ENCODE peak calls at places on chromosomes 2 and 18, in nine cellular contexts. W, G, E, B, Z, Y, U, O and S are unnamed samples.

GRCh38 chr18:23143059-23143831 is 8.0 kb downstream of the CABLES1 start:
- DNase-seq in W (no peak), G (no peak), E (no peak), B (peak; percentile 50), Z (peak; percentile 82), Y (peak; percentile 65), U (no peak), O (no peak), S (no peak)

GRCh38 chr2:15112216-15112615 is 448.9 kb downstream of the NBAS start:
- DNase-seq in W (peak; percentile 48), G (no peak), E (no peak), B (no peak), Z (peak; percentile 14), Y (peak; percentile 66), U (peak; percentile 10), O (no peak), S (no peak)

GRCh38 chr2:98924038-98924437 is 12.0 kb downstream of the CRACDL start:
- DNase-seq in W (no peak), G (no peak), E (no peak), B (no peak), Z (no peak), Y (no peak), U (no peak), O (no peak), S (no peak)

GRCh38 chr2:10750610-10751009 is 29.2 kb downstream of the ATP6V1C2 start:
- DNase-seq in W (no peak), G (no peak), E (no peak), B (no peak), Z (peak; percentile 41), Y (peak; percentile 4), U (no peak), O (no peak), S (no peak)

GRCh38 chr18:986552-986951 is 81.9 kb downstream of the ADCYAP1 start:
- DNase-seq in W (no peak), G (no peak), E (no peak), B (no peak), Z (no peak), Y (no peak), U (no peak), O (no peak), S (no peak)

GRCh38 chr2:71336802-71337201 is 5.2 kb downstream of the ZNF638 start:
- DNase-seq in W (no peak), G (no peak), E (no peak), B (no peak), Z (peak; percentile 13), Y (peak; percentile 60), U (no peak), O (no peak), S (no peak)

GRCh38 chr2:25417715-25418369 is 76.1 kb upstream of the DNMT3A start:
- DNase-seq in W (no peak), G (peak; percentile 13), E (no peak), B (peak; percentile 22), Z (no peak), Y (no peak), U (no peak), O (peak; percentile 57), S (peak; percentile 60)

GRCh38 chr2:240687045-240687740 is 4.5 kb upstream of the AQP12A start:
- DNase-seq in W (no peak), G (no peak), E (no peak), B (no peak), Z (no peak), Y (no peak), U (no peak), O (peak; percentile 18), S (no peak)

GRCh38 chr2:234488913-234489451 is 7.9 kb downstream of the ARL4C start:
- DNase-seq in W (no peak), G (no peak), E (no peak), B (no peak), Z (no peak), Y (no peak), U (no peak), O (peak; percentile 35), S (peak; percentile 37)

GRCh38 chr2:238945433-238946150 is 97.7 kb downstream of the TWIST2 start:
- DNase-seq in W (no peak), G (peak; percentile 24), E (peak; percentile 54), B (no peak), Z (peak; percentile 36), Y (peak; percentile 59), U (peak; percentile 55), O (no peak), S (no peak)

GRCh38 chr18:28134774-28135173 is 42.2 kb downstream of the CDH2 start:
- DNase-seq in W (no peak), G (no peak), E (no peak), B (no peak), Z (no peak), Y (no peak), U (no peak), O (no peak), S (no peak)

GRCh38 chr2:167534443-167534842 is 646.2 kb downstream of the XIRP2 start:
- DNase-seq in W (peak; percentile 35), G (no peak), E (no peak), B (no peak), Z (no peak), Y (no peak), U (no peak), O (no peak), S (no peak)

GRCh38 chr2:65325066-65325465 is 97.4 kb downstream of the ACTR2 start:
- DNase-seq in W (no peak), G (no peak), E (no peak), B (no peak), Z (no peak), Y (no peak), U (no peak), O (no peak), S (no peak)

GRCh38 chr2:146523218-146523617 is 1321.6 kb upstream of the ACVR2A start:
- DNase-seq in W (no peak), G (no peak), E (no peak), B (no peak), Z (peak; percentile 30), Y (peak; percentile 50), U (no peak), O (no peak), S (peak; percentile 3)
- TF ChIP-seq CTCF in W (peak; percentile 4), G (peak; percentile 25), E (peak; percentile 36), B (peak; percentile 27), Z (no peak), Y (peak; percentile 11), U (peak; percentile 73), O (no peak), S (no peak)

GRCh38 chr2:133194068-133194655 is 374.1 kb downstream of the NCKAP5 start:
- DNase-seq in W (no peak), G (no peak), E (no peak), B (no peak), Z (peak; percentile 77), Y (peak; percentile 54), U (no peak), O (no peak), S (no peak)

GRCh38 chr2:133194777-133195335 is 373.4 kb downstream of the NCKAP5 start:
- DNase-seq in W (no peak), G (no peak), E (no peak), B (no peak), Z (no peak), Y (no peak), U (no peak), O (no peak), S (no peak)

GRCh38 chr2:133197156-133197555 is 371.1 kb downstream of the NCKAP5 start:
- DNase-seq in W (no peak), G (no peak), E (no peak), B (no peak), Z (peak; percentile 66), Y (no peak), U (no peak), O (no peak), S (no peak)

GRCh38 chr2:133193544-133193943 is 374.7 kb downstream of the NCKAP5 start:
- DNase-seq in W (no peak), G (no peak), E (no peak), B (no peak), Z (no peak), Y (no peak), U (no peak), O (no peak), S (no peak)

DNA sequence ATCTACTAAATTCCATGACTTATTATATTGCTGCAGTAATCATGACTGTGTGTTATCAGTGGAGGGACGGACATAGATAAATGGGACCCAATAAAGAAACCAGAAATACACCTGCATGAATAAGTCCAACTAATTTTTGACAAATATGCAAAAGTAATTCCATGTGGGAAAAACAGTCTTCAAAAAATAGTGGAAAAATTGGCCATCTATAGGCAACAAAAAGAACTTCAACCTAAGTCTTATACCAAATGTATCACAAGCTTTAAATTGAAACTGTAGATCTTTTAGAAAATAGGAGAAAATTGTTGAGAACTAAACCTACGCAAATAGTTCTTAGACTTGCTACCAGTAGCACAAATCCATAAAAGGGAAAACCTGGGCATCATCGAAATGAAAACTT is 376.2 kb downstream of the NCKAP5 start:
- DNase-seq in W (no peak), G (no peak), E (no peak), B (no peak), Z (no peak), Y (no peak), U (no peak), O (no peak), S (no peak)
- TF ChIP-seq CTCF in W (peak; percentile 32), G (no peak), E (peak; percentile 57), B (no peak), Z (no peak), Y (no peak), U (peak; percentile 61), O (no peak), S (no peak)

DNA sequence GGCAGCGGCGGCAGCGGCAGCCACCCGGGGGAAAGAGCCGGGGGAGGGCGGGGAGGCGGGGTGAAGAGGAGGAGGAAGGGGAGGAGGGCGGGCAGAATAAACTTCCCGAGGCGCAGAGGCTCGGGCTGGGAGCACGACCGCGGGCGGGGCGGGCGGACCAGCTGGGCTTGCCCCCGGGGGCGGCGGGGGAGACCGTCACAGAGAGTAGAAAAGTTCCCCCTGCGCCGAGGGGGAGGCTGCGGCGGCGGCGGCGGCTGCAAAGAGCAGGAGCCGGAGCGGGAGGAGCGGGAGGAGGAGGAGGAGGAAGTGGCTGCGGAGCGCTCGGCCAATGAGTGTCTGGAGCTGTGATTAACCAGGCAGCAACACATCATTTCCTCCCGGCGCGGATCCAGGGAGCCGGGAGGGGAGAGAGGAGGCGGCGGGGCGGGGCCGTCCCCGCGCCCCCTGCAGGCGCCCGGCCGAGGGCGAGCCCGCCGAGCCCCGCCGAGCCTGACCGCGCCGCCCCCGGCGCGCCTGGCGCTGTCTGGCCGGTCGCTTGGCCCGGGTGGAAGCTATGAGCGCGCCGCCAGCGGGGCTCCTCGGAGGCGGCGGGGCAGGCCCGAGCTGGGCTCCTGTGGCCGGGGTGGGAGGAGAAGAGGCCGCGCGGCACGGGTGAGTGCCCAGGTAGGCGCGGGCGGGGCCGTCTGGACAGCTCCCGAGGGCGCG is at the start of gene ACVR1:
- DNase-seq in W (peak; percentile 93), G (peak; percentile 94), E (peak; percentile 87), B (peak; percentile 85), Z (peak; percentile 88), Y (peak; percentile 98), U (peak; percentile 96), O (peak; percentile 78), S (peak; percentile 90)
- TF ChIP-seq CTCF in W (peak; percentile 17), G (peak; percentile 42), E (peak; percentile 18), B (peak; percentile 27), Z (peak; percentile 58), Y (no peak), U (peak; percentile 45), O (peak; percentile 45), S (peak; percentile 22)

DNA sequence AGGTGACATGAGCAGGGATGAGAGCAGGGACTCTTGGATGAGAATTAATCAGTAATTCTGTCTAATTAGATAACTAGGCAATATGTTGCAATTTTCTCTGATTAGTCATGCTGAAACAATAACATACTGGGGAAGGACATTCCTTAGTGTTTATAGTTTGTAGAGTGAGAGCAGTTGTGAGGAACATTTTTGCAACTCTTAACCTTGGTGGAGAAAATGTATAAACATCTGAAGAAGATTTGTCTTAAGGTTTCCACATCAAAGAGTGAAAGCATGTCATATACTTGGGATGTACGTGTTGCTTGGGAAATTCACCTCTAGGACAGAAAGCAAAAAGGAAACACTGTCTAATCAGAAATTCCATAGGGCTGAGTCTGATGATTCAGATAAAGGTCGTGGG is 955.4 kb upstream of the FANCL start:
- DNase-seq in W (no peak), G (no peak), E (no peak), B (no peak), Z (peak; percentile 31), Y (peak; percentile 43), U (no peak), O (no peak), S (no peak)
- TF ChIP-seq CTCF in W (no peak), G (no peak), E (no peak), B (no peak), Z (no peak), Y (no peak), U (no peak), O (no peak), S (no peak)